ENCODE peak calls at places on chromosomes 13 and 19, in five cellular contexts. U, A, P, D and N are unnamed samples.

GRCh38 chr13:37656247-37656940 is 57.8 kb upstream of the POSTN start:
- DNase-seq in U (no peak), A (peak), P (peak), D (peak), N (peak)

GRCh38 chr19:4744451-4745170 is 21.0 kb upstream of the DPP9 start:
- DNase-seq in U (no peak), A (peak), P (peak), D (no peak), N (peak)

GRCh38 chr13:114101831-114102520 is 30.4 kb downstream of the RASA3 start:
- DNase-seq in U (no peak), A (no peak), P (no peak), D (no peak), N (no peak)

GRCh38 chr19:54155694-54156093 is 3.8 kb downstream of the LENG1 start:
- DNase-seq in U (no peak), A (no peak), P (no peak), D (no peak), N (no peak)

GRCh38 chr19:38653028-38653571 is 5.7 kb downstream of the ACTN4 start:
- DNase-seq in U (peak), A (peak), P (peak), D (peak), N (no peak)

GRCh38 chr19:23060016-23060415 is 56.8 kb upstream of the ZNF730 start:
- DNase-seq in U (no peak), A (no peak), P (no peak), D (no peak), N (no peak)

GRCh38 chr13:36509369-36509768 is 77.1 kb downstream of the CCNA1 start:
- DNase-seq in U (no peak), A (no peak), P (no peak), D (no peak), N (no peak)

GRCh38 chr19:34336781-34337271 is 28.2 kb upstream of the GPI start:
- DNase-seq in U (peak), A (peak), P (peak), D (peak), N (no peak)

GRCh38 chr13:114259974-114260373 is 21.4 kb upstream of the UPF3A start:
- DNase-seq in U (peak), A (no peak), P (no peak), D (no peak), N (no peak)

GRCh38 chr19:35106291-35106583 is 9.4 kb upstream of the FXYD3 start:
- DNase-seq in U (no peak), A (no peak), P (no peak), D (no peak), N (no peak)

GRCh38 chr19:39543477-39543857 is 3.5 kb upstream of the EID2 start:
- DNase-seq in U (no peak), A (no peak), P (no peak), D (no peak), N (no peak)

GRCh38 chr19:38564981-38565685 is 52.6 kb downstream of the MAP4K1 start:
- DNase-seq in U (peak), A (peak), P (no peak), D (no peak), N (no peak)

GRCh38 chr19:47569331-47569730 is 3.6 kb downstream of the ZNF541 start:
- DNase-seq in U (no peak), A (no peak), P (no peak), D (no peak), N (no peak)

GRCh38 chr13:105972811-105973590 is 562.5 kb downstream of the EFNB2 start:
- DNase-seq in U (no peak), A (peak), P (no peak), D (no peak), N (no peak)

GRCh38 chr19:13117176-13117771 is 734 bp upstream of the TRMT1 start:
- DNase-seq in U (peak), A (no peak), P (peak), D (no peak), N (no peak)

GRCh38 chr19:56111601-56112312 is 9.3 kb downstream of the ZNF787 start:
- DNase-seq in U (no peak), A (no peak), P (no peak), D (no peak), N (no peak)

GRCh38 chr19:50835785-50836542 is 2.6 kb upstream of the KLK15 start:
- DNase-seq in U (peak), A (peak), P (peak), D (peak), N (peak)

GRCh38 chr19:51031220-51031879 is 3.5 kb downstream of the KLK12 start:
- DNase-seq in U (no peak), A (no peak), P (no peak), D (no peak), N (no peak)

GRCh38 chr13:33518442-33518841 is 232.9 kb upstream of the STARD13 start:
- DNase-seq in U (no peak), A (no peak), P (no peak), D (no peak), N (no peak)

GRCh38 chr13:97344250-97345175 is 89.5 kb upstream of the RAP2A start:
- DNase-seq in U (peak), A (peak), P (peak), D (peak), N (peak)

GRCh38 chr13:36965767-36966166 is 33.4 kb downstream of the ALG5 start:
- DNase-seq in U (no peak), A (peak), P (peak), D (no peak), N (peak)

GRCh38 chr13:102913924-102914628 is 68.2 kb downstream of the ERCC5 start:
- DNase-seq in U (no peak), A (peak), P (peak), D (no peak), N (peak)

GRCh38 chr13:45564108-45564507 is 51.4 kb downstream of the ERICH6B start:
- DNase-seq in U (no peak), A (peak), P (peak), D (peak), N (peak)

GRCh38 chr13:23644527-23644926 is 74.3 kb downstream of the TNFRSF19 start:
- DNase-seq in U (no peak), A (peak), P (no peak), D (no peak), N (no peak)

GRCh38 chr13:80029170-80029569 is 311.8 kb downstream of the SPRY2 start:
- DNase-seq in U (peak), A (no peak), P (no peak), D (no peak), N (no peak)

GRCh38 chr13:35157143-35157755 is 215.2 kb downstream of the NBEA start:
- DNase-seq in U (peak), A (peak), P (peak), D (peak), N (peak)

GRCh38 chr19:44111910-44112463 is 1.2 kb upstream of the ZNF225 start:
- DNase-seq in U (peak), A (peak), P (peak), D (peak), N (peak)